ENCODE peak calls at places on chromosomes 7 and 10, in four cellular contexts. One of them, this sample, is unnamed.

GRCh38 chr7:102431617-102432298 is 1.6 kb upstream of the ORAI2 start:
- DNase-seq in stimulated activated naive CD4-positive, alpha-beta T cell: peak
- DNase-seq in tibial nerve: no peak
- DNase-seq in heart left ventricle: no peak
- DNase-seq in this sample: peak

GRCh38 chr10:101668566-101668965 is 26.4 kb downstream of the FBXW4 start:
- DNase-seq in heart left ventricle: no peak
- DNase-seq in tibial nerve: no peak
- DNase-seq in stimulated activated naive CD4-positive, alpha-beta T cell: no peak
- DNase-seq in this sample: no peak

GRCh38 chr10:54815583-54815982 is 14.6 kb upstream of the PCDH15 start:
- DNase-seq in tibial nerve: no peak
- DNase-seq in heart left ventricle: no peak
- DNase-seq in stimulated activated naive CD4-positive, alpha-beta T cell: no peak
- DNase-seq in this sample: no peak

GRCh38 chr10:121276046-121276445 is 322.2 kb downstream of the FGFR2 start:
- DNase-seq in stimulated activated naive CD4-positive, alpha-beta T cell: no peak
- DNase-seq in tibial nerve: no peak
- DNase-seq in heart left ventricle: no peak
- DNase-seq in this sample: no peak

GRCh38 chr10:2714597-2714996 is 352.8 kb upstream of the PFKP start:
- DNase-seq in heart left ventricle: no peak
- DNase-seq in stimulated activated naive CD4-positive, alpha-beta T cell: no peak
- DNase-seq in tibial nerve: no peak
- DNase-seq in this sample: no peak

GRCh38 chr7:57343901-57344622 is 105.9 kb upstream of the ZNF716 start:
- DNase-seq in heart left ventricle: peak
- DNase-seq in stimulated activated naive CD4-positive, alpha-beta T cell: no peak
- DNase-seq in tibial nerve: no peak
- DNase-seq in this sample: no peak

GRCh38 chr7:56092789-56093531 is at the start of gene PHKG1:
- DNase-seq in heart left ventricle: peak
- DNase-seq in tibial nerve: peak
- DNase-seq in stimulated activated naive CD4-positive, alpha-beta T cell: no peak
- DNase-seq in this sample: peak

GRCh38 chr10:36888925-36889573 is 236.3 kb upstream of the ANKRD30A start:
- DNase-seq in stimulated activated naive CD4-positive, alpha-beta T cell: no peak
- DNase-seq in heart left ventricle: no peak
- DNase-seq in tibial nerve: no peak
- DNase-seq in this sample: no peak

GRCh38 chr7:110156511-110156910 is 934.4 kb upstream of the LRRN3 start:
- DNase-seq in tibial nerve: no peak
- DNase-seq in heart left ventricle: no peak
- DNase-seq in stimulated activated naive CD4-positive, alpha-beta T cell: no peak
- DNase-seq in this sample: no peak

GRCh38 chr10:89032141-89032814 is 41.7 kb downstream of the FAS start:
- DNase-seq in heart left ventricle: no peak
- DNase-seq in tibial nerve: no peak
- DNase-seq in stimulated activated naive CD4-positive, alpha-beta T cell: no peak
- DNase-seq in this sample: peak

GRCh38 chr7:134184767-134185166 is 57.6 kb downstream of the LRGUK start:
- DNase-seq in stimulated activated naive CD4-positive, alpha-beta T cell: no peak
- DNase-seq in heart left ventricle: no peak
- DNase-seq in tibial nerve: no peak
- DNase-seq in this sample: no peak

GRCh38 chr7:55774327-55775050 is 88.1 kb downstream of the SEPTIN14 start:
- DNase-seq in stimulated activated naive CD4-positive, alpha-beta T cell: no peak
- DNase-seq in tibial nerve: no peak
- DNase-seq in heart left ventricle: no peak
- DNase-seq in this sample: peak

GRCh38 chr7:100466830-100467605 is 3.0 kb upstream of the SPACDR start:
- DNase-seq in tibial nerve: no peak
- DNase-seq in heart left ventricle: no peak
- DNase-seq in stimulated activated naive CD4-positive, alpha-beta T cell: no peak
- DNase-seq in this sample: peak

GRCh38 chr10:15399060-15399661 is 28.1 kb upstream of the FAM171A1 start:
- DNase-seq in tibial nerve: no peak
- DNase-seq in stimulated activated naive CD4-positive, alpha-beta T cell: no peak
- DNase-seq in heart left ventricle: no peak
- DNase-seq in this sample: no peak

GRCh38 chr7:130838738-130839137 is 104.7 kb upstream of the KLF14 start:
- DNase-seq in tibial nerve: no peak
- DNase-seq in heart left ventricle: no peak
- DNase-seq in stimulated activated naive CD4-positive, alpha-beta T cell: no peak
- DNase-seq in this sample: no peak

GRCh38 chr7:39898867-39899266 is 51.2 kb upstream of the CDK13 start:
- DNase-seq in tibial nerve: no peak
- DNase-seq in stimulated activated naive CD4-positive, alpha-beta T cell: no peak
- DNase-seq in heart left ventricle: no peak
- DNase-seq in this sample: no peak

GRCh38 chr7:70730451-70731110 is 401.4 kb upstream of the GALNT17 start:
- DNase-seq in tibial nerve: no peak
- DNase-seq in heart left ventricle: no peak
- DNase-seq in stimulated activated naive CD4-positive, alpha-beta T cell: no peak
- DNase-seq in this sample: no peak

GRCh38 chr10:642186-642890 is 47.1 kb downstream of the DIP2C start:
- DNase-seq in heart left ventricle: no peak
- DNase-seq in stimulated activated naive CD4-positive, alpha-beta T cell: no peak
- DNase-seq in tibial nerve: no peak
- DNase-seq in this sample: no peak

GRCh38 chr10:92789067-92789466 is 59.3 kb upstream of the EXOC6 start:
- DNase-seq in tibial nerve: no peak
- DNase-seq in heart left ventricle: no peak
- DNase-seq in stimulated activated naive CD4-positive, alpha-beta T cell: no peak
- DNase-seq in this sample: no peak

GRCh38 chr10:19945275-19945674 is 129.0 kb downstream of the PLXDC2 start:
- DNase-seq in heart left ventricle: peak
- DNase-seq in tibial nerve: no peak
- DNase-seq in stimulated activated naive CD4-positive, alpha-beta T cell: no peak
- DNase-seq in this sample: no peak

GRCh38 chr7:138741453-138741735 is 40.2 kb upstream of the SVOPL start:
- DNase-seq in heart left ventricle: no peak
- DNase-seq in tibial nerve: no peak
- DNase-seq in stimulated activated naive CD4-positive, alpha-beta T cell: no peak
- DNase-seq in this sample: no peak

GRCh38 chr10:74418285-74418872 is 267.4 kb downstream of the ADK start:
- DNase-seq in tibial nerve: no peak
- DNase-seq in stimulated activated naive CD4-positive, alpha-beta T cell: no peak
- DNase-seq in heart left ventricle: no peak
- DNase-seq in this sample: no peak

GRCh38 chr10:93180402-93181040 is 106.8 kb downstream of the CYP26A1 start:
- DNase-seq in heart left ventricle: peak
- DNase-seq in tibial nerve: no peak
- DNase-seq in stimulated activated naive CD4-positive, alpha-beta T cell: no peak
- DNase-seq in this sample: no peak

GRCh38 chr7:151631149-151631967 is 111.7 kb upstream of the RHEB start:
- DNase-seq in stimulated activated naive CD4-positive, alpha-beta T cell: no peak
- DNase-seq in tibial nerve: no peak
- DNase-seq in heart left ventricle: no peak
- DNase-seq in this sample: peak

GRCh38 chr7:98617051-98617959 is at the start of gene NPTX2:
- DNase-seq in heart left ventricle: peak
- DNase-seq in tibial nerve: no peak
- DNase-seq in stimulated activated naive CD4-positive, alpha-beta T cell: no peak
- DNase-seq in this sample: peak

GRCh38 chr10:16828114-16828568 is 10.9 kb upstream of the RSU1 start:
- DNase-seq in heart left ventricle: peak
- DNase-seq in stimulated activated naive CD4-positive, alpha-beta T cell: peak
- DNase-seq in tibial nerve: no peak
- DNase-seq in this sample: peak

GRCh38 chr10:30755474-30755873 is 125.9 kb upstream of the LYZL2 start:
- DNase-seq in heart left ventricle: peak
- DNase-seq in tibial nerve: no peak
- DNase-seq in stimulated activated naive CD4-positive, alpha-beta T cell: no peak
- DNase-seq in this sample: no peak

GRCh38 chr7:96720843-96721242 is 11.2 kb upstream of the SEM1 start:
- DNase-seq in stimulated activated naive CD4-positive, alpha-beta T cell: no peak
- DNase-seq in tibial nerve: no peak
- DNase-seq in heart left ventricle: no peak
- DNase-seq in this sample: no peak

This sample was measured in NCI-H526.